ENCODE peak calls at places on chromosome 21, in seven cellular contexts. One of them, this sample, is unnamed.

GRCh38 chr21:29261555-29262540 is 36.9 kb upstream of the BACH1 start:
- DNase-seq in GM23338: no peak
- DNase-seq in choroid plexus epithelial cell: no peak
- DNase-seq in fibroblast of lung: no peak
- DNase-seq in heart right ventricle: no peak
- DNase-seq in lower lobe of right lung: no peak
- DNase-seq in hepatocyte: no peak
- DNase-seq in this sample: no peak

GRCh38 chr21:21029159-21029558 is 30.9 kb downstream of the NCAM2 start:
- DNase-seq in GM23338: peak
- DNase-seq in choroid plexus epithelial cell: peak
- DNase-seq in fibroblast of lung: peak
- DNase-seq in heart right ventricle: no peak
- DNase-seq in lower lobe of right lung: no peak
- DNase-seq in hepatocyte: no peak
- DNase-seq in this sample: peak

GRCh38 chr21:17793675-17794123 is 25.5 kb downstream of the C21orf91 start:
- DNase-seq in GM23338: no peak
- DNase-seq in choroid plexus epithelial cell: peak
- DNase-seq in fibroblast of lung: peak
- DNase-seq in heart right ventricle: no peak
- DNase-seq in lower lobe of right lung: no peak
- DNase-seq in hepatocyte: no peak
- DNase-seq in this sample: peak

GRCh38 chr21:25790122-25790951 is 55.6 kb downstream of the GABPA start:
- DNase-seq in GM23338: peak
- DNase-seq in choroid plexus epithelial cell: peak
- DNase-seq in fibroblast of lung: peak
- DNase-seq in heart right ventricle: no peak
- DNase-seq in lower lobe of right lung: no peak
- DNase-seq in hepatocyte: peak
- DNase-seq in this sample: peak

GRCh38 chr21:39661121-39661520 is 48.4 kb downstream of the B3GALT5 start:
- DNase-seq in GM23338: no peak
- DNase-seq in choroid plexus epithelial cell: no peak
- DNase-seq in fibroblast of lung: no peak
- DNase-seq in heart right ventricle: no peak
- DNase-seq in lower lobe of right lung: no peak
- DNase-seq in hepatocyte: no peak
- DNase-seq in this sample: no peak

GRCh38 chr21:35686156-35686555 is 374.2 kb downstream of the SETD4 start:
- DNase-seq in GM23338: no peak
- DNase-seq in choroid plexus epithelial cell: no peak
- DNase-seq in fibroblast of lung: no peak
- DNase-seq in heart right ventricle: no peak
- DNase-seq in lower lobe of right lung: no peak
- DNase-seq in hepatocyte: no peak
- DNase-seq in this sample: no peak

GRCh38 chr21:33111577-33111976 is 41.6 kb downstream of the OLIG1 start:
- DNase-seq in GM23338: no peak
- DNase-seq in choroid plexus epithelial cell: no peak
- DNase-seq in fibroblast of lung: no peak
- DNase-seq in heart right ventricle: no peak
- DNase-seq in lower lobe of right lung: no peak
- DNase-seq in hepatocyte: no peak
- DNase-seq in this sample: no peak

GRCh38 chr21:34537838-34538237 is 25.8 kb upstream of the KCNE1 start:
- DNase-seq in GM23338: no peak
- DNase-seq in choroid plexus epithelial cell: no peak
- DNase-seq in fibroblast of lung: no peak
- DNase-seq in heart right ventricle: no peak
- DNase-seq in lower lobe of right lung: no peak
- DNase-seq in hepatocyte: no peak
- DNase-seq in this sample: no peak

GRCh38 chr21:38351961-38352521 is 95.2 kb downstream of the KCNJ15 start:
- DNase-seq in GM23338: peak
- DNase-seq in choroid plexus epithelial cell: peak
- DNase-seq in fibroblast of lung: peak
- DNase-seq in heart right ventricle: no peak
- DNase-seq in lower lobe of right lung: no peak
- DNase-seq in hepatocyte: no peak
- DNase-seq in this sample: peak

GRCh38 chr21:35332841-35333426 is 283.8 kb upstream of the RUNX1 start:
- DNase-seq in GM23338: no peak
- DNase-seq in choroid plexus epithelial cell: no peak
- DNase-seq in fibroblast of lung: no peak
- DNase-seq in heart right ventricle: no peak
- DNase-seq in lower lobe of right lung: no peak
- DNase-seq in hepatocyte: no peak
- DNase-seq in this sample: no peak

GRCh38 chr21:39114871-39115658 is 68.2 kb downstream of the PSMG1 start:
- DNase-seq in GM23338: no peak
- DNase-seq in choroid plexus epithelial cell: peak
- DNase-seq in fibroblast of lung: peak
- DNase-seq in heart right ventricle: no peak
- DNase-seq in lower lobe of right lung: no peak
- DNase-seq in hepatocyte: no peak
- DNase-seq in this sample: peak

GRCh38 chr21:34989337-34990151 is 59.6 kb downstream of the RUNX1 start:
- DNase-seq in GM23338: no peak
- DNase-seq in choroid plexus epithelial cell: peak
- DNase-seq in fibroblast of lung: no peak
- DNase-seq in heart right ventricle: no peak
- DNase-seq in lower lobe of right lung: no peak
- DNase-seq in hepatocyte: no peak
- DNase-seq in this sample: peak

GRCh38 chr21:40575983-40576382 is 271.0 kb downstream of the DSCAM start:
- DNase-seq in GM23338: no peak
- DNase-seq in choroid plexus epithelial cell: no peak
- DNase-seq in fibroblast of lung: no peak
- DNase-seq in heart right ventricle: no peak
- DNase-seq in lower lobe of right lung: no peak
- DNase-seq in hepatocyte: no peak
- DNase-seq in this sample: no peak

GRCh38 chr21:14975136-14975905 is 89.5 kb downstream of the NRIP1 start:
- DNase-seq in GM23338: no peak
- DNase-seq in choroid plexus epithelial cell: no peak
- DNase-seq in fibroblast of lung: no peak
- DNase-seq in heart right ventricle: no peak
- DNase-seq in lower lobe of right lung: no peak
- DNase-seq in hepatocyte: no peak
- DNase-seq in this sample: no peak

GRCh38 chr21:39720126-39720778 is 24.7 kb upstream of the IGSF5 start:
- DNase-seq in GM23338: peak
- DNase-seq in choroid plexus epithelial cell: peak
- DNase-seq in fibroblast of lung: no peak
- DNase-seq in heart right ventricle: no peak
- DNase-seq in lower lobe of right lung: no peak
- DNase-seq in hepatocyte: no peak
- DNase-seq in this sample: no peak

GRCh38 chr21:36697473-36698159 is 1.3 kb upstream of the SIM2 start:
- DNase-seq in GM23338: peak
- DNase-seq in choroid plexus epithelial cell: no peak
- DNase-seq in fibroblast of lung: no peak
- DNase-seq in heart right ventricle: no peak
- DNase-seq in lower lobe of right lung: no peak
- DNase-seq in hepatocyte: no peak
- DNase-seq in this sample: no peak

GRCh38 chr21:36699546-36700294 is 805 bp downstream of the SIM2 start:
- DNase-seq in GM23338: peak
- DNase-seq in choroid plexus epithelial cell: no peak
- DNase-seq in fibroblast of lung: no peak
- DNase-seq in heart right ventricle: no peak
- DNase-seq in lower lobe of right lung: no peak
- DNase-seq in hepatocyte: no peak
- DNase-seq in this sample: no peak

GRCh38 chr21:36699026-36699545 is at the start of gene SIM2:
- DNase-seq in GM23338: peak
- DNase-seq in choroid plexus epithelial cell: no peak
- DNase-seq in fibroblast of lung: no peak
- DNase-seq in heart right ventricle: no peak
- DNase-seq in lower lobe of right lung: no peak
- DNase-seq in hepatocyte: no peak
- DNase-seq in this sample: no peak

GRCh38 chr21:36696640-36697472 is 2.1 kb upstream of the SIM2 start:
- DNase-seq in GM23338: peak
- DNase-seq in choroid plexus epithelial cell: no peak
- DNase-seq in fibroblast of lung: no peak
- DNase-seq in heart right ventricle: no peak
- DNase-seq in lower lobe of right lung: no peak
- DNase-seq in hepatocyte: no peak
- DNase-seq in this sample: no peak

GRCh38 chr21:36698160-36699025 is 522 bp upstream of the SIM2 start:
- DNase-seq in GM23338: peak
- DNase-seq in choroid plexus epithelial cell: no peak
- DNase-seq in fibroblast of lung: no peak
- DNase-seq in heart right ventricle: no peak
- DNase-seq in lower lobe of right lung: no peak
- DNase-seq in hepatocyte: no peak
- DNase-seq in this sample: no peak
- H3K4me3 ChIP-seq in GM23338: peak
- H3K4me3 ChIP-seq in choroid plexus epithelial cell: no peak
- H3K4me3 ChIP-seq in fibroblast of lung: peak
- H3K4me3 ChIP-seq in heart right ventricle: peak
- H3K4me3 ChIP-seq in lower lobe of right lung: peak
- H3K4me3 ChIP-seq in hepatocyte: no peak
- H3K4me3 ChIP-seq in this sample: peak

GRCh38 chr21:26795866-26796329 is 49.3 kb downstream of the ADAMTS1 start:
- DNase-seq in GM23338: no peak
- DNase-seq in choroid plexus epithelial cell: peak
- DNase-seq in fibroblast of lung: peak
- DNase-seq in heart right ventricle: peak
- DNase-seq in lower lobe of right lung: no peak
- DNase-seq in hepatocyte: peak
- DNase-seq in this sample: peak
- TF ChIP-seq CTCF in GM23338: no peak
- TF ChIP-seq CTCF in choroid plexus epithelial cell: no peak
- TF ChIP-seq CTCF in fibroblast of lung: no peak
- TF ChIP-seq CTCF in heart right ventricle: no peak
- TF ChIP-seq CTCF in lower lobe of right lung: no peak
- TF ChIP-seq CTCF in hepatocyte: no peak
- TF ChIP-seq CTCF in this sample: no peak

DNA sequence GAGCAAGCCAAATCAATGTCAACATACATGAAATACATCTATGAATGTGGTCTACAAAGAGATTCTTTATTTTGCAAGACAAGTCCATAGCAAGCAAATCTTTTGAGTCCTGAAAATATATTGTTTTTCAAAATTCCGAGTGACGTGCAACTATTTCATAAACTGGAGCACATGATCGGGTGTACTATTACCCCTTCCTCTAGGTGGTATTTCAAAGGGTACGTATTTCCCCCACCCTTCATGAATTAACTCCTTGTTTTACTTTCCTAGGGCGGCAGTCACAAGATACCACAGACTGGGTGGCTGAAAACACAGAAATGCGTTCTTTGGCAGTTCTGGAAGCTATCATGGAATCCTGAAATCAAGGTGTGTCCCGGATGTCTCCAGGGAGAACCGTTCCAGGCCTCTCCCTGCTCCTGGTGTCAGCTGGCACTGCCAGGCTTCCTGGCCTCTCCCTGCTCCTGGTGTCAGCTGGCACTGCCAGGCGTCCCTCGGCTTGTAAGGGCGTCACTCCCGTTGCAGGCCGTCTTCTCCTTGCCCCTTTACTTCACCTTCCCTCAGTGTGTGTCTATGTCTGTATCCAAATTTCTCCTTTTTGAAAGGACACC is 55.3 kb downstream of the RIPK4 start:
- DNase-seq in GM23338: no peak
- DNase-seq in choroid plexus epithelial cell: no peak
- DNase-seq in fibroblast of lung: no peak
- DNase-seq in heart right ventricle: no peak
- DNase-seq in lower lobe of right lung: no peak
- DNase-seq in hepatocyte: no peak
- DNase-seq in this sample: no peak
- H3K4me3 ChIP-seq in GM23338: peak
- H3K4me3 ChIP-seq in choroid plexus epithelial cell: no peak
- H3K4me3 ChIP-seq in fibroblast of lung: no peak
- H3K4me3 ChIP-seq in heart right ventricle: no peak
- H3K4me3 ChIP-seq in lower lobe of right lung: no peak
- H3K4me3 ChIP-seq in hepatocyte: no peak
- H3K4me3 ChIP-seq in this sample: no peak

GRCh38 chr21:45555557-45556301 is 13.5 kb upstream of the SLC19A1 start:
- DNase-seq in GM23338: peak
- DNase-seq in choroid plexus epithelial cell: peak
- DNase-seq in fibroblast of lung: peak
- DNase-seq in heart right ventricle: no peak
- DNase-seq in lower lobe of right lung: peak
- DNase-seq in hepatocyte: peak
- DNase-seq in this sample: peak
- TF ChIP-seq CTCF in GM23338: peak
- TF ChIP-seq CTCF in choroid plexus epithelial cell: peak
- TF ChIP-seq CTCF in fibroblast of lung: peak
- TF ChIP-seq CTCF in heart right ventricle: peak
- TF ChIP-seq CTCF in lower lobe of right lung: peak
- TF ChIP-seq CTCF in hepatocyte: peak
- TF ChIP-seq CTCF in this sample: peak

This sample was measured in fibroblast of the aortic adventitia.